ENCODE peak calls at places on chromosome 19, in five cellular contexts. S, T, B, Z and D are unnamed samples.
A peak's percentile ranks its signal among the peaks of the same experiment; 100 is the strongest.

GRCh38 chr19:2719910-2720776 is 1.0 kb downstream of the DIRAS1 start:
- DNase-seq in S (no peak), T (peak; percentile 56), B (peak; percentile 5), Z (peak; percentile 27), D (no peak)

GRCh38 chr19:46381746-46382345 is 31.5 kb downstream of the CCDC8 start:
- DNase-seq in S (no peak), T (no peak), B (no peak), Z (no peak), D (no peak)

GRCh38 chr19:33210266-33210940 is 15.2 kb downstream of the SLC7A10 start:
- DNase-seq in S (no peak), T (no peak), B (no peak), Z (no peak), D (no peak)

GRCh38 chr19:49533551-49534488 is 6.0 kb downstream of the RCN3 start:
- DNase-seq in S (peak; percentile 73), T (peak; percentile 34), B (peak; percentile 44), Z (peak; percentile 57), D (no peak)

GRCh38 chr19:49363265-49364082 is at the start of gene DKKL1:
- DNase-seq in S (peak; percentile 99), T (peak; percentile 98), B (peak; percentile 100), Z (peak; percentile 97), D (peak; percentile 98)

GRCh38 chr19:1627194-1627593 is 21.9 kb upstream of the UQCR11 start:
- DNase-seq in S (no peak), T (no peak), B (no peak), Z (no peak), D (no peak)

GRCh38 chr19:49713236-49713845 is 22.4 kb downstream of the CPT1C start:
- DNase-seq in S (peak; percentile 21), T (no peak), B (no peak), Z (no peak), D (no peak)

GRCh38 chr19:4583961-4584669 is 24.6 kb upstream of the SEMA6B start:
- DNase-seq in S (no peak), T (peak; percentile 31), B (no peak), Z (no peak), D (no peak)

GRCh38 chr19:38658462-38659306 is 11.2 kb downstream of the ACTN4 start:
- DNase-seq in S (peak; percentile 91), T (peak; percentile 100), B (peak; percentile 98), Z (peak; percentile 98), D (peak; percentile 99)

GRCh38 chr19:2922987-2923386 is 21.8 kb downstream of the ZNF77 start:
- DNase-seq in S (no peak), T (no peak), B (no peak), Z (no peak), D (no peak)

GRCh38 chr19:54532528-54532927 is 29.9 kb downstream of the LAIR2 start:
- DNase-seq in S (no peak), T (no peak), B (no peak), Z (no peak), D (no peak)

GRCh38 chr19:53102186-53102585 is 1.0 kb downstream of the ZNF160 start:
- DNase-seq in S (peak; percentile 8), T (no peak), B (no peak), Z (no peak), D (no peak)

GRCh38 chr19:55660404-55660803 is 5.6 kb downstream of the U2AF2 start:
- DNase-seq in S (no peak), T (no peak), B (no peak), Z (no peak), D (no peak)
- TF ChIP-seq CTCF in S (no peak), T (no peak), B (no peak), Z (no peak), D (no peak)

GRCh38 chr19:40701758-40702157 is 11.3 kb upstream of the NUMBL start:
- DNase-seq in S (no peak), T (no peak), B (no peak), Z (no peak), D (no peak)

GRCh38 chr19:40703029-40703755 is 12.7 kb upstream of the NUMBL start:
- DNase-seq in S (no peak), T (no peak), B (no peak), Z (no peak), D (no peak)

GRCh38 chr19:40704491-40705361 is 12.0 kb downstream of the COQ8B start:
- DNase-seq in S (no peak), T (no peak), B (no peak), Z (no peak), D (no peak)

GRCh38 chr19:40700083-40700482 is 9.6 kb upstream of the NUMBL start:
- DNase-seq in S (no peak), T (no peak), B (no peak), Z (no peak), D (no peak)

DNA sequence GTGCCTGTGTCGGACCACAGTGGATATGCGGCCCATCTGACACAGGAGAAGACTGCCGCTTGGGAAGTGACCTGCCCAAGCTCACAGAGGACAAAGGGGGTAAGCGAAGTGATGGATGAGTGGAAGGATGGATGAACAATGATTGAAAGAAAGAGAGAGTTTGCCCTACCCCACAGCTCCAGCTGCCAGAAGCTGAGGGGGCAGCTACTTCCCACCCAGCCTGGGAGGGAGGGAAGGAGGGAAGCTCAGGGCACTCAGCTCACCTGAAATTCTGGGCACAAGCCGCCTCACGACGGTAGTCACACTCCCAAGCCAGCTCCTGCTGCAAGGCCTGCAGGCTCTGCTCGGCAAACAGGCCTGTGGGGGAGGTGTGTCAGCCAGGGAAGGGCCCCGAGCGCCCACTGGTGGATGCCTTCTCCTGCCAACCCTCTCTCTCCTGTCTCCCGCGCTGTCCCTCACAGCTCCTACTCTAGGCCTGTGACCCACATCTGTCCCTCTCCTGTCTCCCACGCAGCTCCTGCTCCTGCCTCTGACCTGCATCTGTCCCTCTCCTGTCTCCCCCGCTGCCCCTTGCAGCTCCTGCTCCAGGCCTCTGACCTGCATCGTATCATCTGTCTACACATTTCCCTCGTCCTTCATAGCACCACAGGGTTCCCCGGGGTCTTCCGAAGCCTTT is 12.0 kb upstream of the NUMBL start:
- DNase-seq in S (no peak), T (peak; percentile 29), B (no peak), Z (no peak), D (no peak)
- TF ChIP-seq CTCF in S (no peak), T (peak; percentile 57), B (peak; percentile 73), Z (peak; percentile 19), D (peak; percentile 26)

GRCh38 chr19:45302416-45302815 is 20.3 kb downstream of the CKM start:
- DNase-seq in S (no peak), T (no peak), B (no peak), Z (no peak), D (no peak)
- TF ChIP-seq CTCF in S (no peak), T (no peak), B (no peak), Z (no peak), D (no peak)

GRCh38 chr19:21352830-21353229 is 6.0 kb upstream of the ZNF738 start:
- DNase-seq in S (no peak), T (no peak), B (no peak), Z (no peak), D (no peak)
- TF ChIP-seq CTCF in S (no peak), T (no peak), B (no peak), Z (no peak), D (no peak)